ENCODE peak calls at places on chromosomes 5 and 9, in seven cellular contexts. H is GM12878; A is glomerular endothelial cell; Z is activated CD4-positive, alpha-beta T cell treated with anti-CD3 and anti-CD28 coated beads, Interleukin-2, amount 10 ng/mL, durations not matched to agents 7 days and 5 days; L is stimulated activated CD4-positive, alpha-beta T cell treated with anti-CD3 and anti-CD28 coated beads, Interleukin-4, amount 100 ng/mL, for 4 hours; R is neural progenitor cell; F is naive thymus-derived CD8-positive, alpha-beta T cell. U is an unnamed sample.

GRCh38 chr5:172502969-172503368 is 48.6 kb upstream of the SH3PXD2B start:
- DNase-seq in H (no peak), A (no peak), Z (no peak), L (no peak), R (peak), F (no peak), U (peak)

GRCh38 chr5:105954341-105954740 is 1716.4 kb downstream of the EFNA5 start:
- DNase-seq in H (no peak), A (no peak), Z (no peak), L (no peak), R (no peak), F (no peak), U (no peak)

GRCh38 chr5:138461343-138462125 is 3.7 kb upstream of the EGR1 start:
- DNase-seq in H (no peak), A (no peak), Z (no peak), L (no peak), R (no peak), F (no peak), U (no peak)

GRCh38 chr5:8710426-8710930 is 835.4 kb downstream of the SEMA5A start:
- DNase-seq in H (no peak), A (no peak), Z (no peak), L (no peak), R (no peak), F (no peak), U (no peak)

GRCh38 chr5:57482671-57483106 is at the start of gene ACTBL2:
- DNase-seq in H (no peak), A (no peak), Z (no peak), L (no peak), R (no peak), F (no peak), U (peak)

GRCh38 chr5:34674226-34674625 is 18.1 kb downstream of the RAI14 start:
- DNase-seq in H (no peak), A (no peak), Z (no peak), L (no peak), R (no peak), F (no peak), U (no peak)

GRCh38 chr5:150105898-150106615 is 19.7 kb upstream of the CSF1R start:
- DNase-seq in H (no peak), A (no peak), Z (no peak), L (no peak), R (no peak), F (no peak), U (no peak)

GRCh38 chr9:27150758-27151431 is 41.9 kb downstream of the TEK start:
- DNase-seq in H (no peak), A (no peak), Z (no peak), L (no peak), R (no peak), F (no peak), U (no peak)

GRCh38 chr9:22208846-22209585 is 199.9 kb upstream of the CDKN2B start:
- DNase-seq in H (no peak), A (no peak), Z (no peak), L (no peak), R (no peak), F (no peak), U (no peak)

GRCh38 chr5:39074009-39074886 is at the start of gene RICTOR:
- DNase-seq in H (peak), A (no peak), Z (peak), L (peak), R (peak), F (peak), U (peak)

GRCh38 chr9:36986548-36987408 is 47.3 kb downstream of the PAX5 start:
- DNase-seq in H (no peak), A (no peak), Z (no peak), L (no peak), R (peak), F (no peak), U (no peak)

GRCh38 chr9:16150501-16150900 is 597.7 kb downstream of the CCDC171 start:
- DNase-seq in H (no peak), A (no peak), Z (no peak), L (no peak), R (no peak), F (no peak), U (no peak)

GRCh38 chr5:159427180-159428012 is 97.1 kb upstream of the IL12B start:
- DNase-seq in H (peak), A (no peak), Z (no peak), L (no peak), R (peak), F (no peak), U (no peak)

GRCh38 chr5:90747693-90748092 is 189.1 kb downstream of the ADGRV1 start:
- DNase-seq in H (no peak), A (no peak), Z (no peak), L (no peak), R (peak), F (no peak), U (no peak)

GRCh38 chr9:78519786-78520185 is 222.9 kb downstream of the PSAT1 start:
- DNase-seq in H (no peak), A (no peak), Z (no peak), L (no peak), R (no peak), F (no peak), U (no peak)

GRCh38 chr5:78841767-78842166 is 143.3 kb downstream of the ARSB start:
- DNase-seq in H (no peak), A (peak), Z (no peak), L (no peak), R (no peak), F (no peak), U (no peak)

GRCh38 chr9:85171163-85171562 is 501.6 kb downstream of the NTRK2 start:
- DNase-seq in H (no peak), A (no peak), Z (no peak), L (no peak), R (no peak), F (no peak), U (no peak)

GRCh38 chr9:94656190-94656589 is 16.9 kb upstream of the FBP1 start:
- DNase-seq in H (peak), A (no peak), Z (peak), L (peak), R (peak), F (peak), U (no peak)

GRCh38 chr5:74198156-74198555 is 442.4 kb downstream of the ENC1 start:
- DNase-seq in H (no peak), A (no peak), Z (no peak), L (no peak), R (no peak), F (no peak), U (no peak)

GRCh38 chr5:133401731-133402347 is 210.5 kb downstream of the FSTL4 start:
- DNase-seq in H (no peak), A (no peak), Z (no peak), L (no peak), R (no peak), F (no peak), U (no peak)

GRCh38 chr5:150640311-150641005 is at the start of gene SYNPO:
- DNase-seq in H (no peak), A (no peak), Z (no peak), L (no peak), R (no peak), F (no peak), U (peak)

GRCh38 chr9:112380771-112381181 is 868 bp downstream of the HSDL2 start:
- DNase-seq in H (peak), A (no peak), Z (no peak), L (no peak), R (no peak), F (no peak), U (no peak)

GRCh38 chr9:3136999-3137675 is 293.2 kb upstream of the PUM3 start:
- DNase-seq in H (no peak), A (no peak), Z (no peak), L (no peak), R (no peak), F (no peak), U (no peak)

U was measured in HT-29.